ENCODE peak calls at places on chromosomes 5 and 9, in nine cellular contexts. One of them, this sample, is unnamed.

GRCh38 chr9:114900937-114901802 is 29.2 kb downstream of the TNFSF8 start:
- DNase-seq in activated effector memory CD4-positive, alpha-beta T cell treated with Interleukin-2 at 50 U/mL for 16 hours: no peak
- DNase-seq in GM03348: no peak
- DNase-seq in effector memory CD8-positive, alpha-beta T cell: no peak
- DNase-seq in stimulated activated CD4-positive, alpha-beta T cell treated with anti-CD3 and anti-CD28 coated beads, Interleukin-4, amount 100 ng/mL, for 48 hours: no peak
- DNase-seq in activated CD4-positive, alpha-beta T cell treated with anti-CD3 and anti-CD28 coated beads for 48 hours: no peak
- DNase-seq in H7: no peak
- DNase-seq in PC-3: peak
- DNase-seq in left ventricle myocardium inferior: no peak
- DNase-seq in this sample: no peak

GRCh38 chr5:137146402-137146889 is 352.7 kb downstream of the SPOCK1 start:
- DNase-seq in activated effector memory CD4-positive, alpha-beta T cell treated with Interleukin-2 at 50 U/mL for 16 hours: no peak
- DNase-seq in GM03348: peak
- DNase-seq in effector memory CD8-positive, alpha-beta T cell: no peak
- DNase-seq in stimulated activated CD4-positive, alpha-beta T cell treated with anti-CD3 and anti-CD28 coated beads, Interleukin-4, amount 100 ng/mL, for 48 hours: no peak
- DNase-seq in activated CD4-positive, alpha-beta T cell treated with anti-CD3 and anti-CD28 coated beads for 48 hours: no peak
- DNase-seq in H7: no peak
- DNase-seq in PC-3: peak
- DNase-seq in left ventricle myocardium inferior: no peak
- DNase-seq in this sample: peak

GRCh38 chr5:172550996-172551395 is 90.1 kb upstream of the NEURL1B start:
- DNase-seq in activated effector memory CD4-positive, alpha-beta T cell treated with Interleukin-2 at 50 U/mL for 16 hours: no peak
- DNase-seq in GM03348: no peak
- DNase-seq in effector memory CD8-positive, alpha-beta T cell: no peak
- DNase-seq in stimulated activated CD4-positive, alpha-beta T cell treated with anti-CD3 and anti-CD28 coated beads, Interleukin-4, amount 100 ng/mL, for 48 hours: no peak
- DNase-seq in activated CD4-positive, alpha-beta T cell treated with anti-CD3 and anti-CD28 coated beads for 48 hours: no peak
- DNase-seq in H7: no peak
- DNase-seq in PC-3: no peak
- DNase-seq in left ventricle myocardium inferior: no peak
- DNase-seq in this sample: no peak

GRCh38 chr5:38382898-38383297 is 124.5 kb downstream of the EGFLAM start:
- DNase-seq in activated effector memory CD4-positive, alpha-beta T cell treated with Interleukin-2 at 50 U/mL for 16 hours: peak
- DNase-seq in GM03348: peak
- DNase-seq in effector memory CD8-positive, alpha-beta T cell: peak
- DNase-seq in stimulated activated CD4-positive, alpha-beta T cell treated with anti-CD3 and anti-CD28 coated beads, Interleukin-4, amount 100 ng/mL, for 48 hours: peak
- DNase-seq in activated CD4-positive, alpha-beta T cell treated with anti-CD3 and anti-CD28 coated beads for 48 hours: peak
- DNase-seq in H7: peak
- DNase-seq in PC-3: peak
- DNase-seq in left ventricle myocardium inferior: peak
- DNase-seq in this sample: peak

GRCh38 chr5:1293997-1294838 is 650 bp downstream of the TERT start:
- DNase-seq in activated effector memory CD4-positive, alpha-beta T cell treated with Interleukin-2 at 50 U/mL for 16 hours: no peak
- DNase-seq in GM03348: no peak
- DNase-seq in effector memory CD8-positive, alpha-beta T cell: no peak
- DNase-seq in stimulated activated CD4-positive, alpha-beta T cell treated with anti-CD3 and anti-CD28 coated beads, Interleukin-4, amount 100 ng/mL, for 48 hours: no peak
- DNase-seq in activated CD4-positive, alpha-beta T cell treated with anti-CD3 and anti-CD28 coated beads for 48 hours: peak
- DNase-seq in H7: peak
- DNase-seq in PC-3: no peak
- DNase-seq in left ventricle myocardium inferior: no peak
- DNase-seq in this sample: no peak

GRCh38 chr9:5899292-5899691 is 8.6 kb downstream of the MLANA start:
- DNase-seq in activated effector memory CD4-positive, alpha-beta T cell treated with Interleukin-2 at 50 U/mL for 16 hours: no peak
- DNase-seq in GM03348: no peak
- DNase-seq in effector memory CD8-positive, alpha-beta T cell: no peak
- DNase-seq in stimulated activated CD4-positive, alpha-beta T cell treated with anti-CD3 and anti-CD28 coated beads, Interleukin-4, amount 100 ng/mL, for 48 hours: no peak
- DNase-seq in activated CD4-positive, alpha-beta T cell treated with anti-CD3 and anti-CD28 coated beads for 48 hours: no peak
- DNase-seq in H7: peak
- DNase-seq in PC-3: peak
- DNase-seq in left ventricle myocardium inferior: no peak
- DNase-seq in this sample: no peak

GRCh38 chr9:76585487-76586459 is 126.8 kb downstream of the GCNT1 start:
- DNase-seq in activated effector memory CD4-positive, alpha-beta T cell treated with Interleukin-2 at 50 U/mL for 16 hours: no peak
- DNase-seq in GM03348: no peak
- DNase-seq in effector memory CD8-positive, alpha-beta T cell: no peak
- DNase-seq in stimulated activated CD4-positive, alpha-beta T cell treated with anti-CD3 and anti-CD28 coated beads, Interleukin-4, amount 100 ng/mL, for 48 hours: no peak
- DNase-seq in activated CD4-positive, alpha-beta T cell treated with anti-CD3 and anti-CD28 coated beads for 48 hours: no peak
- DNase-seq in H7: no peak
- DNase-seq in PC-3: no peak
- DNase-seq in left ventricle myocardium inferior: no peak
- DNase-seq in this sample: no peak

GRCh38 chr5:56311306-56311904 is 78.3 kb upstream of the ANKRD55 start:
- DNase-seq in activated effector memory CD4-positive, alpha-beta T cell treated with Interleukin-2 at 50 U/mL for 16 hours: no peak
- DNase-seq in GM03348: no peak
- DNase-seq in effector memory CD8-positive, alpha-beta T cell: no peak
- DNase-seq in stimulated activated CD4-positive, alpha-beta T cell treated with anti-CD3 and anti-CD28 coated beads, Interleukin-4, amount 100 ng/mL, for 48 hours: no peak
- DNase-seq in activated CD4-positive, alpha-beta T cell treated with anti-CD3 and anti-CD28 coated beads for 48 hours: no peak
- DNase-seq in H7: no peak
- DNase-seq in PC-3: no peak
- DNase-seq in left ventricle myocardium inferior: no peak
- DNase-seq in this sample: no peak

GRCh38 chr9:26870292-26870691 is 22.3 kb downstream of the CAAP1 start:
- DNase-seq in activated effector memory CD4-positive, alpha-beta T cell treated with Interleukin-2 at 50 U/mL for 16 hours: no peak
- DNase-seq in GM03348: no peak
- DNase-seq in effector memory CD8-positive, alpha-beta T cell: no peak
- DNase-seq in stimulated activated CD4-positive, alpha-beta T cell treated with anti-CD3 and anti-CD28 coated beads, Interleukin-4, amount 100 ng/mL, for 48 hours: no peak
- DNase-seq in activated CD4-positive, alpha-beta T cell treated with anti-CD3 and anti-CD28 coated beads for 48 hours: no peak
- DNase-seq in H7: no peak
- DNase-seq in PC-3: peak
- DNase-seq in left ventricle myocardium inferior: no peak
- DNase-seq in this sample: no peak

GRCh38 chr5:32642276-32643002 is 57.1 kb downstream of the SUB1 start:
- DNase-seq in activated effector memory CD4-positive, alpha-beta T cell treated with Interleukin-2 at 50 U/mL for 16 hours: no peak
- DNase-seq in GM03348: peak
- DNase-seq in effector memory CD8-positive, alpha-beta T cell: no peak
- DNase-seq in stimulated activated CD4-positive, alpha-beta T cell treated with anti-CD3 and anti-CD28 coated beads, Interleukin-4, amount 100 ng/mL, for 48 hours: no peak
- DNase-seq in activated CD4-positive, alpha-beta T cell treated with anti-CD3 and anti-CD28 coated beads for 48 hours: no peak
- DNase-seq in H7: no peak
- DNase-seq in PC-3: peak
- DNase-seq in left ventricle myocardium inferior: no peak
- DNase-seq in this sample: no peak

GRCh38 chr5:64096771-64097170 is 68.9 kb upstream of the RNF180 start:
- DNase-seq in activated effector memory CD4-positive, alpha-beta T cell treated with Interleukin-2 at 50 U/mL for 16 hours: no peak
- DNase-seq in GM03348: no peak
- DNase-seq in effector memory CD8-positive, alpha-beta T cell: no peak
- DNase-seq in stimulated activated CD4-positive, alpha-beta T cell treated with anti-CD3 and anti-CD28 coated beads, Interleukin-4, amount 100 ng/mL, for 48 hours: no peak
- DNase-seq in activated CD4-positive, alpha-beta T cell treated with anti-CD3 and anti-CD28 coated beads for 48 hours: no peak
- DNase-seq in H7: no peak
- DNase-seq in PC-3: no peak
- DNase-seq in left ventricle myocardium inferior: no peak
- DNase-seq in this sample: no peak

GRCh38 chr5:5046680-5047502 is 93.2 kb upstream of the ADAMTS16 start:
- DNase-seq in activated effector memory CD4-positive, alpha-beta T cell treated with Interleukin-2 at 50 U/mL for 16 hours: no peak
- DNase-seq in GM03348: no peak
- DNase-seq in effector memory CD8-positive, alpha-beta T cell: no peak
- DNase-seq in stimulated activated CD4-positive, alpha-beta T cell treated with anti-CD3 and anti-CD28 coated beads, Interleukin-4, amount 100 ng/mL, for 48 hours: no peak
- DNase-seq in activated CD4-positive, alpha-beta T cell treated with anti-CD3 and anti-CD28 coated beads for 48 hours: no peak
- DNase-seq in H7: no peak
- DNase-seq in PC-3: no peak
- DNase-seq in left ventricle myocardium inferior: no peak
- DNase-seq in this sample: no peak

This sample was measured in AG09319.